ENCODE peak calls at places on chromosomes 5 and 9, in ten cellular contexts. O is Peyer's patch; R is adrenal gland; D is central memory CD4-positive, alpha-beta T cell; M is cardiac septum; N is mucosa of descending colon; Y is transverse colon; J is stimulated activated CD8-positive, alpha-beta memory T cell treated with anti-CD3 and anti-CD28 coated beads, Interleukin-15, amount 100 ng/mL, for 4 hours; Z is sciatic nerve; P is ELR. U is an unnamed sample.

GRCh38 chr5:78899922-78900362 is 85.2 kb downstream of the ARSB start:
- DNase-seq in O (no peak), R (peak), D (no peak), M (no peak), N (peak), Y (peak), J (no peak), Z (no peak), P (peak), U (peak)

GRCh38 chr9:33159760-33160127 is 7.4 kb downstream of the B4GALT1 start:
- DNase-seq in O (peak), R (peak), D (peak), M (no peak), N (peak), Y (peak), J (no peak), Z (peak), P (peak), U (no peak)

GRCh38 chr5:76980518-76981144 is 27.8 kb downstream of the CRHBP start:
- DNase-seq in O (no peak), R (no peak), D (no peak), M (no peak), N (no peak), Y (no peak), J (no peak), Z (no peak), P (no peak), U (no peak)

GRCh38 chr5:155343468-155343867 is 329.9 kb downstream of the KIF4B start:
- DNase-seq in O (no peak), R (no peak), D (no peak), M (no peak), N (no peak), Y (no peak), J (no peak), Z (no peak), P (no peak), U (no peak)

GRCh38 chr5:6587171-6587570 is 45.7 kb downstream of the NSUN2 start:
- DNase-seq in O (no peak), R (no peak), D (no peak), M (no peak), N (no peak), Y (no peak), J (no peak), Z (no peak), P (no peak), U (no peak)

GRCh38 chr5:116553366-116553765 is 21.3 kb downstream of the SEMA6A start:
- DNase-seq in O (no peak), R (no peak), D (no peak), M (no peak), N (no peak), Y (no peak), J (no peak), Z (no peak), P (no peak), U (no peak)

GRCh38 chr5:14231156-14231555 is 88.0 kb downstream of the TRIO start:
- DNase-seq in O (no peak), R (no peak), D (no peak), M (no peak), N (no peak), Y (no peak), J (no peak), Z (no peak), P (peak), U (no peak)

GRCh38 chr5:58683567-58683966 is 100.7 kb downstream of the RAB3C start:
- DNase-seq in O (no peak), R (no peak), D (no peak), M (no peak), N (no peak), Y (no peak), J (no peak), Z (no peak), P (peak), U (no peak)

GRCh38 chr5:103271570-103272289 is 13.2 kb downstream of the MACIR start:
- DNase-seq in O (no peak), R (no peak), D (no peak), M (no peak), N (no peak), Y (no peak), J (no peak), Z (no peak), P (no peak), U (no peak)

GRCh38 chr5:1385395-1386273 is 40.7 kb upstream of the CLPTM1L start:
- DNase-seq in O (peak), R (peak), D (peak), M (peak), N (peak), Y (peak), J (peak), Z (peak), P (peak), U (peak)

GRCh38 chr9:22108581-22109370 is 99.7 kb upstream of the CDKN2B start:
- DNase-seq in O (no peak), R (no peak), D (no peak), M (no peak), N (peak), Y (no peak), J (no peak), Z (no peak), P (no peak), U (no peak)

GRCh38 chr5:38265546-38266179 is 7.3 kb downstream of the EGFLAM start:
- DNase-seq in O (no peak), R (peak), D (no peak), M (no peak), N (peak), Y (peak), J (no peak), Z (peak), P (peak), U (peak)

GRCh38 chr5:120599576-120599975 is 135.5 kb downstream of the PRR16 start:
- DNase-seq in O (no peak), R (no peak), D (no peak), M (no peak), N (no peak), Y (no peak), J (no peak), Z (no peak), P (peak), U (no peak)

GRCh38 chr5:65480306-65480865 is 1.3 kb downstream of the ADAMTS6 start:
- DNase-seq in O (peak), R (peak), D (peak), M (peak), N (peak), Y (peak), J (no peak), Z (peak), P (peak), U (peak)

GRCh38 chr9:111994831-111995458 is 98.3 kb downstream of the UGCG start:
- DNase-seq in O (no peak), R (no peak), D (peak), M (no peak), N (no peak), Y (no peak), J (no peak), Z (no peak), P (no peak), U (no peak)

GRCh38 chr5:140345919-140346347 is 470 bp downstream of the HBEGF start:
- DNase-seq in O (peak), R (peak), D (no peak), M (peak), N (peak), Y (peak), J (peak), Z (peak), P (peak), U (peak)

GRCh38 chr5:106127341-106127781 is 1543.4 kb downstream of the EFNA5 start:
- DNase-seq in O (no peak), R (no peak), D (no peak), M (no peak), N (no peak), Y (no peak), J (no peak), Z (no peak), P (no peak), U (no peak)

GRCh38 chr9:86272221-86272620 is 10.1 kb downstream of the ISCA1 start:
- DNase-seq in O (no peak), R (no peak), D (no peak), M (no peak), N (peak), Y (no peak), J (no peak), Z (no peak), P (no peak), U (no peak)

GRCh38 chr9:35508069-35508468 is 18.2 kb downstream of the RUSC2 start:
- DNase-seq in O (no peak), R (no peak), D (no peak), M (no peak), N (no peak), Y (no peak), J (no peak), Z (no peak), P (peak), U (no peak)

GRCh38 chr5:177607452-177608192 is 7.7 kb downstream of the B4GALT7 start:
- DNase-seq in O (peak), R (peak), D (peak), M (no peak), N (peak), Y (peak), J (peak), Z (peak), P (peak), U (peak)

GRCh38 chr9:107246259-107247254 is 36.5 kb upstream of the RAD23B start:
- DNase-seq in O (no peak), R (no peak), D (no peak), M (no peak), N (peak), Y (no peak), J (no peak), Z (no peak), P (peak), U (no peak)